ENCODE peak calls at places on chromosomes 3 and 15, in eight cellular contexts. N, S, Y, L, A, O, P and R are unnamed samples.

GRCh38 chr3:108241721-108242120 is 19.5 kb upstream of the IFT57 start:
- DNase-seq in N (no peak), L (no peak), Y (no peak), P (no peak), O (no peak), S (no peak), A (no peak), R (no peak)

GRCh38 chr3:169133178-169134161 is 530.0 kb downstream of the MECOM start:
- DNase-seq in N (no peak), P (peak; percentile 21), A (no peak), S (no peak), O (no peak), Y (no peak), L (no peak), R (no peak)

GRCh38 chr15:68366314-68366713 is 65.6 kb downstream of the ITGA11 start:
- DNase-seq in L (no peak), P (no peak), O (no peak), Y (no peak), A (no peak), S (peak; percentile 49), N (no peak), R (no peak)

GRCh38 chr3:141373768-141374526 is 5.6 kb downstream of the ZBTB38 start:
- DNase-seq in N (no peak), Y (no peak), P (no peak), A (no peak), O (no peak), S (no peak), L (no peak), R (no peak)

GRCh38 chr3:72655151-72655551 is 193.1 kb downstream of the SHQ1 start:
- DNase-seq in A (no peak), O (peak; percentile 24), S (peak; percentile 89), Y (no peak), P (no peak), L (no peak), N (no peak), R (peak; percentile 22)

GRCh38 chr3:104596551-104596950 is 770.2 kb upstream of the ALCAM start:
- DNase-seq in N (peak; percentile 4), S (peak; percentile 69), L (no peak), P (peak; percentile 12), O (no peak), A (no peak), Y (no peak), R (peak; percentile 33)

GRCh38 chr3:172189987-172190603 is 150.7 kb downstream of the FNDC3B start:
- DNase-seq in O (no peak), P (no peak), Y (no peak), N (no peak), S (no peak), L (no peak), A (no peak), R (no peak)

GRCh38 chr3:16618721-16619120 is 13.5 kb upstream of the DAZL start:
- DNase-seq in O (no peak), Y (no peak), N (peak; percentile 38), P (no peak), A (no peak), L (no peak), S (no peak), R (no peak)

GRCh38 chr15:51184637-51185036 is 89.9 kb upstream of the TNFAIP8L3 start:
- DNase-seq in P (no peak), A (no peak), S (no peak), O (no peak), Y (no peak), L (no peak), N (no peak), R (no peak)

GRCh38 chr3:185744997-185745843 is 79.6 kb downstream of the IGF2BP2 start:
- DNase-seq in O (no peak), P (peak; percentile 91), Y (no peak), L (no peak), N (peak; percentile 63), S (no peak), A (no peak), R (no peak)

GRCh38 chr3:70488816-70489215 is 176.4 kb upstream of the MDFIC2 start:
- DNase-seq in S (no peak), O (no peak), Y (no peak), N (no peak), P (no peak), A (no peak), L (no peak), R (no peak)

GRCh38 chr15:69346112-69346511 is 47.4 kb downstream of the PAQR5 start:
- DNase-seq in P (no peak), O (no peak), N (peak; percentile 56), L (no peak), A (no peak), Y (no peak), S (no peak), R (no peak)

GRCh38 chr3:163490119-163490518 is 1588.2 kb downstream of the SI start:
- DNase-seq in P (peak; percentile 35), S (peak; percentile 82), N (peak; percentile 2), O (no peak), Y (no peak), L (no peak), A (no peak), R (no peak)

GRCh38 chr15:87597346-87598052 is 659.0 kb downstream of the NTRK3 start:
- DNase-seq in O (no peak), N (no peak), S (no peak), A (no peak), L (no peak), P (peak; percentile 19), Y (no peak), R (no peak)

GRCh38 chr3:78070188-78070587 is 1030.3 kb downstream of the ROBO2 start:
- DNase-seq in Y (no peak), P (no peak), L (no peak), O (no peak), S (no peak), N (no peak), A (no peak), R (no peak)

GRCh38 chr3:49122886-49123545 is 2.4 kb upstream of the USP19 start:
- DNase-seq in A (no peak), P (no peak), N (no peak), O (no peak), S (no peak), Y (no peak), L (no peak), R (no peak)

GRCh38 chr3:118803096-118803476 is 231.6 kb downstream of the IGSF11 start:
- DNase-seq in A (no peak), S (no peak), N (no peak), Y (no peak), O (no peak), P (no peak), L (no peak), R (no peak)

GRCh38 chr15:58548308-58549012 is 116.7 kb downstream of the LIPC start:
- DNase-seq in N (no peak), P (no peak), A (no peak), Y (no peak), L (no peak), O (no peak), S (no peak), R (no peak)

GRCh38 chr15:60798821-60799220 is 319.9 kb upstream of the ICE2 start:
- DNase-seq in A (no peak), O (no peak), L (peak; percentile 73), S (no peak), P (no peak), N (peak; percentile 4), Y (no peak), R (no peak)

GRCh38 chr3:161316006-161316689 is 55.2 kb downstream of the SPTSSB start:
- DNase-seq in S (no peak), Y (no peak), A (no peak), O (no peak), L (no peak), N (no peak), P (no peak), R (peak; percentile 52)

GRCh38 chr15:43198992-43199391 is 13.8 kb downstream of the CCNDBP1 start:
- DNase-seq in Y (no peak), A (no peak), P (no peak), L (no peak), O (no peak), N (no peak), S (no peak), R (no peak)

GRCh38 chr15:35750051-35750450 is 204.1 kb upstream of the DPH6 start:
- DNase-seq in L (no peak), A (no peak), O (no peak), P (no peak), S (no peak), Y (no peak), N (no peak), R (no peak)